ENCODE peak calls at places on chromosomes 4 and X, in four cellular contexts. L is heart right ventricle, G is foreskin fibroblast, I is transverse colon. T is an unnamed sample.

GRCh38 chrX:39258331-39258730 is 457.1 kb downstream of the MID1IP1 start:
- DNase-seq in L (no peak), G (no peak), I (no peak), T (no peak)

GRCh38 chr4:2907706-2908293 is 55.4 kb downstream of the NOP14 start:
- DNase-seq in L (no peak), G (no peak), I (no peak), T (no peak)

GRCh38 chr4:55931833-55932232 is 16.9 kb upstream of the CEP135 start:
- DNase-seq in L (no peak), G (peak; percentile 41), I (no peak), T (no peak)

GRCh38 chr4:40212674-40213504 is 16.1 kb downstream of the RHOH start:
- DNase-seq in L (no peak), G (no peak), I (no peak), T (no peak)

GRCh38 chrX:80648023-80648422 is 161.7 kb downstream of the BRWD3 start:
- DNase-seq in L (no peak), G (no peak), I (no peak), T (no peak)

GRCh38 chr4:67929447-67929846 is 33.8 kb downstream of the TMPRSS11A start:
- DNase-seq in L (no peak), G (no peak), I (no peak), T (no peak)

GRCh38 chrX:48083212-48083611 is 11.8 kb upstream of the ZNF630 start:
- DNase-seq in L (no peak), G (peak; percentile 14), I (peak; percentile 40), T (no peak)

GRCh38 chr4:6925357-6925836 is 15.8 kb downstream of the TBC1D14 start:
- DNase-seq in L (no peak), G (no peak), I (no peak), T (no peak)

GRCh38 chr4:155787113-155787710 is 28.4 kb downstream of the GUCY1B1 start:
- DNase-seq in L (no peak), G (peak; percentile 30), I (no peak), T (peak; percentile 25)

GRCh38 chr4:126742048-126742447 is 890.7 kb upstream of the INTU start:
- DNase-seq in L (no peak), G (no peak), I (no peak), T (no peak)

GRCh38 chrX:69603566-69604194 is 12.2 kb upstream of the EDA start:
- DNase-seq in L (no peak), G (no peak), I (no peak), T (no peak)

GRCh38 chr4:86592553-86593249 is 1.4 kb upstream of the PTPN13 start:
- DNase-seq in L (no peak), G (peak; percentile 5), I (no peak), T (no peak)

GRCh38 chr4:94498502-94498901 is 46.8 kb downstream of the PDLIM5 start:
- DNase-seq in L (no peak), G (no peak), I (no peak), T (no peak)

GRCh38 chrX:111131572-111131971 is 35.6 kb downstream of the PAK3 start:
- DNase-seq in L (no peak), G (no peak), I (no peak), T (no peak)

GRCh38 chr4:128871948-128872347 is 62.4 kb downstream of the JADE1 start:
- DNase-seq in L (no peak), G (peak; percentile 71), I (no peak), T (no peak)

GRCh38 chr4:140497428-140497775 is 691 bp downstream of the MGAT4D start:
- DNase-seq in L (no peak), G (no peak), I (no peak), T (no peak)

DNA sequence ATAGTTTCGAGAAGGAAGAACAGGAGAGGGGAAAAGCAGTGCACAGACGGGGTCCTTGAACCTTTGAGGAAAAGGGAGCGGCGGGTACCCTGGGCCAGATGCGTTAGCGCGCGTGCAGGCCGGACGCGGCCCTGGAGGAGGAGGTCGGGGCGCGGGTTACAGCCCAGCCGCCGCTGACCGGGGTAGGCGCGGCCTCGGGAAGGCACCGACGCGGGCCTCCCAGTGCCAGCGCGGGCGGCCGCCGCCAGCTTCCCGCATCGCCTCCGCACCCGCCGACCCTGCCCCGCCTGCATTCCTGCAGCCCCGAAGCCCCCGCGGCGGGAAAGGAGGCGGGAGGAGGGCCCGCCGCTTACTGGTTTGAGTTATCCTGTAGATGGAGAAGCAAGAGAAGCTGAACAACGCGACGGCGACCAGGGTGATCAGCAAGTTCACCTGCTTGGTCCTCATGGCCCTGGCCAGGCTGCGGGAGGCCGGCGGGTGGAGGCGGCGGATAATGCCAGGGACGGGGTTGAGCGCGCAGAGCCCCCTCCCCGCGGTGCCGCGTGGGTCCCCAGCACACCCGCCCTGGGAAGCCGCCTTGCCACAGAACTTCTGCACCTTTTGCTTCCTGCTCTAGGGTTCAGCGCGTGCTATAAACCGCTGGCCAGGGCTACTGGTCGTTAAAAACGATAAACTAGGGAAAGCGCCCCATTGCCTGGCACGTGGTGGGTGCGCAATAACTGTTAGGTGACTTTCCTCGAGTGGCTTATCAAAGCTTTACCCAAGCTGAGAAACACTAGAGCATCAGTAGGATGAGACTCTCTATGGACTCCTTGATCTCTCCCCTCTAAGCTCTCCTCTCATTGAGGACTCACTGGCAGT is at the start of gene MGAT4D:
- DNase-seq in L (peak; percentile 8), G (no peak), I (peak; percentile 22), T (no peak)
- H3K4me3 ChIP-seq in L (peak within 1 kb of the TSS; percentile 39), G (no peak within 1 kb of the TSS), I (peak within 1 kb of the TSS; percentile 28), T (peak within 1 kb of the TSS; percentile 38)

GRCh38 chr4:122616910-122617596 is 3.8 kb downstream of the IL21 start:
- DNase-seq in L (no peak), G (no peak), I (no peak), T (no peak)

GRCh38 chr4:122614621-122615020 is 6.2 kb downstream of the IL21 start:
- DNase-seq in L (no peak), G (no peak), I (no peak), T (no peak)

GRCh38 chr4:122619583-122619982 is 1.3 kb downstream of the IL21 start:
- DNase-seq in L (no peak), G (no peak), I (no peak), T (no peak)

GRCh38 chr4:122621010-122621616 is at the start of gene IL21:
- DNase-seq in L (no peak), G (no peak), I (no peak), T (no peak)

GRCh38 chr4:122617597-122618593 is 3.0 kb downstream of the IL21 start:
- DNase-seq in L (no peak), G (no peak), I (no peak), T (no peak)
- H3K4me3 ChIP-seq in L (no peak overlapping the region), G (no peak overlapping the region), I (no peak overlapping the region), T (no peak overlapping the region)

GRCh38 chr4:8269535-8270417 is at the start of gene HTRA3:
- DNase-seq in L (peak; percentile 79), G (no peak), I (peak; percentile 35), T (no peak)
- H3K4me3 ChIP-seq in L (peak within 1 kb of the TSS; percentile 64), G (peak within 1 kb of the TSS; percentile 15), I (peak within 1 kb of the TSS; percentile 29), T (no peak within 1 kb of the TSS)

GRCh38 chr4:118682928-118683327 is 2.3 kb upstream of the METTL14 start:
- DNase-seq in L (no peak), G (peak; percentile 33), I (no peak), T (no peak)
- H3K4me3 ChIP-seq in L (no peak overlapping the region), G (no peak overlapping the region), I (no peak overlapping the region), T (no peak overlapping the region)

DNA sequence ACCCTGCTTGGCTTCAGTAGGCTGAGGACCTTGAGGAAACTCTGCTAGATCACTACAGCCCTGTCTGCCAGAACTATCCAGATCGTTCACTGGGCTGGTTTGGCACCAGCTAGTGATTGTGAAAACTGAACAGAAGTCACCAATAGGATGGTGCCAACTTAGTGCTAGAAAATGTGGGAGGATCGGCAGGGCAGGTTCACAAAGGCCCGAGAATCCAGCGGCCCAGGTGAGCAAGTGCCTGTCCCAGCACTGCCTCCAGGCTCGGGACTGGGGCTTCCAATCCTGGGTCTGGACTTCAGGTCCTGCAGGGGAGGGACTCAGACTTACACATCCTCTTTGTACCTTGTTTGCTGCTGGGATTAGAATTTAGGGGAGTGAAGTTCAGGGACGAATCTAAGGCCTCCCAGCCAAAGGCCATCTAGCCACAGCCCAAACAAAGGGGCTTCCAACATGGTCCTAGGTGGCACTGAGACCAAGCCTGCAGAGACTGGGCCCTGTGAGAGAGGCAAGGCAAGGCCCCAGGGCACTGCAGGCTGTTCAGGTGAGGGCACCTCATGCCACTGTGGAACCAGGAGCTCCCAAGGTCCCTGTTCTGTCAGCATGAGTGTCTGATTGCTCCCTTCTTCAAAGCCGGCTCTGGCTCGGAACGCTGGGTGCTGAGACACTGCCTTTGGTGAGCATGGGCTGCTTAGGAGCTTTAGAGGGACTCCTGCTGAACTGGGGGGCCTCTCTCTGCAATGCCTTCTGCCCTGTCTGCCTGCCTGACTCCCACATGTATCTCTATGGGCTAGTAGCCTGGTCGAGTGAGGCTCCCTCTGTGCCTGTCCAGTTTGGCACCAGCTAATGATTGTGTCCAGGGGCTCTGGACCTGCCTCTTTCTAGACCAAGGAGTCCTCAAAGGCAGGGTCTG is 20.7 kb upstream of the ZNF185 start:
- DNase-seq in L (no peak), G (no peak), I (no peak), T (no peak)
- H3K4me3 ChIP-seq in L (no peak overlapping the region), G (no peak overlapping the region), I (no peak overlapping the region), T (no peak overlapping the region)